ENCODE peak calls at places on chromosomes 2 and 18, in six cellular contexts. D is NCI-H345; E is aorta; S is amniotic epithelial cell; G is effector memory CD4-positive, alpha-beta T cell; J is mesenteric fat pad. W is an unnamed sample.

GRCh38 chr18:75208836-75209128 is 157 bp downstream of the PTGR3 start:
- DNase-seq in D (no peak), S (no peak), G (no peak), E (peak), J (no peak), W (no peak)

GRCh38 chr2:236131073-236131692 is 37.0 kb downstream of the GBX2 start:
- DNase-seq in G (no peak), J (peak), D (no peak), S (no peak), E (no peak), W (no peak)

GRCh38 chr2:110718990-110719389 is 13.4 kb upstream of the ACOXL start:
- DNase-seq in E (no peak), J (no peak), D (no peak), G (no peak), S (no peak), W (no peak)

GRCh38 chr2:58429285-58429874 is 188.3 kb upstream of the FANCL start:
- DNase-seq in E (no peak), D (no peak), G (no peak), J (no peak), S (no peak), W (no peak)

GRCh38 chr2:61089797-61090196 is 24.1 kb downstream of the SANBR start:
- DNase-seq in D (no peak), J (no peak), S (no peak), G (no peak), E (no peak), W (no peak)

GRCh38 chr2:9762941-9763340 is 80.3 kb upstream of the TAF1B start:
- DNase-seq in S (no peak), G (no peak), D (no peak), J (no peak), E (no peak), W (no peak)

GRCh38 chr2:225937625-225938024 is 538.1 kb downstream of the NYAP2 start:
- DNase-seq in J (no peak), S (peak), D (no peak), G (no peak), E (no peak), W (no peak)

GRCh38 chr2:189348369-189348768 is 92.9 kb upstream of the WDR75 start:
- DNase-seq in D (no peak), J (no peak), S (peak), E (no peak), G (no peak), W (no peak)

GRCh38 chr2:170928036-170928823 is 823 bp upstream of the GORASP2 start:
- DNase-seq in E (no peak), D (peak), G (no peak), S (peak), J (no peak), W (peak)

GRCh38 chr2:28201711-28202180 is 190.9 kb upstream of the FOSL2 start:
- DNase-seq in S (peak), J (no peak), D (no peak), E (no peak), G (no peak), W (no peak)

GRCh38 chr2:63853527-63854310 is 12.0 kb downstream of the UGP2 start:
- DNase-seq in D (no peak), G (no peak), E (no peak), J (no peak), S (peak), W (no peak)

GRCh38 chr2:31992934-31993333 is 17.9 kb downstream of the MEMO1 start:
- DNase-seq in S (no peak), G (no peak), J (no peak), E (no peak), D (no peak), W (no peak)

GRCh38 chr2:222440670-222441422 is 16.5 kb downstream of the SGPP2 start:
- DNase-seq in S (peak), E (no peak), G (no peak), J (no peak), D (no peak), W (no peak)

GRCh38 chr18:6741290-6741689 is 11.8 kb downstream of the ARHGAP28 start:
- DNase-seq in G (no peak), D (no peak), S (peak), E (no peak), J (no peak), W (no peak)

GRCh38 chr18:50033004-50033403 is 161.9 kb downstream of the MYO5B start:
- DNase-seq in E (no peak), G (no peak), J (no peak), S (no peak), D (no peak), W (no peak)

GRCh38 chr2:83394134-83394965 is 1064.7 kb downstream of the SUCLG1 start:
- DNase-seq in D (no peak), J (no peak), G (no peak), S (no peak), E (no peak), W (no peak)

GRCh38 chr18:25759111-25759510 is 331.3 kb downstream of the SS18 start:
- DNase-seq in E (no peak), G (no peak), S (peak), J (no peak), D (no peak), W (no peak)

GRCh38 chr2:100513650-100514049 is 43.4 kb downstream of the NMS start:
- DNase-seq in G (no peak), J (no peak), D (no peak), S (no peak), E (no peak), W (no peak)

GRCh38 chr2:232838406-232838874 is 31.6 kb upstream of the SNORC start:
- DNase-seq in D (no peak), G (peak), E (no peak), J (no peak), S (peak), W (no peak)

GRCh38 chr2:240351826-240352426 is 83.5 kb upstream of the GPC1 start:
- DNase-seq in E (peak), J (no peak), S (no peak), G (no peak), D (peak), W (no peak)

GRCh38 chr2:126495189-126495588 is 160.8 kb upstream of the GYPC start:
- DNase-seq in J (no peak), E (no peak), G (no peak), S (peak), D (no peak), W (no peak)

GRCh38 chr2:71693286-71694270 is 240.2 kb downstream of the DYSF start:
- DNase-seq in E (peak), G (no peak), J (peak), D (no peak), S (no peak), W (no peak)

GRCh38 chr2:190984595-190984994 is 29.4 kb downstream of the STAT1 start:
- DNase-seq in D (no peak), S (peak), G (no peak), J (no peak), E (no peak), W (no peak)

GRCh38 chr2:137023205-137023604 is 257.9 kb downstream of the THSD7B start:
- DNase-seq in S (no peak), E (no peak), J (no peak), D (no peak), G (no peak), W (no peak)

GRCh38 chr2:176415946-176416499 is 146.8 kb downstream of the MTX2 start:
- DNase-seq in D (no peak), E (no peak), J (no peak), G (no peak), S (no peak), W (no peak)

W was measured in NCI-H510A.